ENCODE peak calls at places on chromosome 17, in ten cellular contexts. O is A549; G is CD8-positive, alpha-beta T cell; C is colonic mucosa; Y is SK-N-SH; T is CD8-positive, alpha-beta memory T cell; U is stomach; S is right lobe of liver; Q is CD4-positive, CD25-positive, alpha-beta regulatory T cell; L is upper lobe of right lung. D is an unnamed sample. For H3K4me1, the result is how much of the 10 kb centered on the place peaks cover.

GRCh38 chr17:36703860-36704266 is 102.5 kb downstream of the MRM1 start:
- DNase-seq in O (peak), G (peak), C (peak), Y (peak), T (peak), U (no peak), S (no peak), Q (peak), L (peak), D (peak)

GRCh38 chr17:10155334-10156081 is 42.9 kb downstream of the GAS7 start:
- DNase-seq in O (no peak), G (no peak), C (no peak), Y (no peak), T (no peak), U (no peak), S (no peak), Q (no peak), L (no peak), D (no peak)

GRCh38 chr17:10772425-10773380 is 31.2 kb downstream of the TMEM238L start:
- DNase-seq in O (peak), G (no peak), C (peak), Y (no peak), T (no peak), U (peak), S (no peak), Q (no peak), L (no peak), D (no peak)

GRCh38 chr17:48909796-48910195 is 1.6 kb downstream of the UBE2Z start:
- DNase-seq in O (no peak), G (no peak), C (no peak), Y (no peak), T (no peak), U (no peak), S (no peak), Q (no peak), L (no peak), D (no peak)

GRCh38 chr17:8941520-8941919 is 24.0 kb downstream of the PIK3R5 start:
- DNase-seq in O (no peak), G (no peak), C (no peak), Y (no peak), T (peak), U (no peak), S (no peak), Q (peak), L (peak), D (no peak)

GRCh38 chr17:80605326-80606066 is 60.9 kb downstream of the RPTOR start:
- DNase-seq in O (peak), G (peak), C (no peak), Y (no peak), T (no peak), U (no peak), S (no peak), Q (peak), L (no peak), D (no peak)

GRCh38 chr17:36682804-36683203 is 81.4 kb downstream of the MRM1 start:
- DNase-seq in O (no peak), G (no peak), C (no peak), Y (no peak), T (no peak), U (no peak), S (no peak), Q (no peak), L (no peak), D (no peak)

GRCh38 chr17:3892095-3892998 is 506 bp downstream of the CAMKK1 start:
- DNase-seq in O (peak), G (peak), C (peak), Y (peak), T (peak), U (peak), S (peak), Q (peak), L (peak), D (peak)

GRCh38 chr17:74859439-74860228 is at the start of gene GRIN2C:
- DNase-seq in O (no peak), G (no peak), C (no peak), Y (peak), T (peak), U (no peak), S (no peak), Q (peak), L (no peak), D (peak)

GRCh38 chr17:40878044-40878443 is 7.0 kb downstream of the KRT20 start:
- DNase-seq in O (no peak), G (no peak), C (no peak), Y (no peak), T (no peak), U (no peak), S (no peak), Q (no peak), L (no peak), D (no peak)

GRCh38 chr17:75346906-75347305 is 57.7 kb upstream of the SLC25A19 start:
- DNase-seq in O (no peak), G (no peak), C (no peak), Y (no peak), T (no peak), U (no peak), S (no peak), Q (no peak), L (no peak), D (no peak)

GRCh38 chr17:19354123-19354522 is 8.4 kb downstream of the B9D1 start:
- DNase-seq in O (peak), G (no peak), C (no peak), Y (no peak), T (no peak), U (no peak), S (no peak), Q (no peak), L (no peak), D (no peak)

GRCh38 chr17:6753006-6753445 is 2.8 kb upstream of the XAF1 start:
- DNase-seq in O (no peak), G (peak), C (peak), Y (no peak), T (peak), U (no peak), S (no peak), Q (no peak), L (no peak), D (peak)

GRCh38 chr17:15918661-15919259 is 26.2 kb upstream of the ADORA2B start:
- DNase-seq in O (peak), G (no peak), C (no peak), Y (no peak), T (no peak), U (peak), S (no peak), Q (no peak), L (no peak), D (peak)

GRCh38 chr17:4394208-4395110 is 28.0 kb upstream of the UBE2G1 start:
- DNase-seq in O (no peak), G (no peak), C (peak), Y (no peak), T (no peak), U (no peak), S (no peak), Q (no peak), L (no peak), D (no peak)

GRCh38 chr17:73341350-73342056 is 29.7 kb upstream of the CDC42EP4 start:
- DNase-seq in O (no peak), G (no peak), C (no peak), Y (no peak), T (no peak), U (no peak), S (no peak), Q (no peak), L (no peak), D (no peak)

GRCh38 chr17:41835800-41836549 is at the start of gene NT5C3B:
- DNase-seq in O (peak), G (peak), C (peak), Y (peak), T (peak), U (peak), S (peak), Q (peak), L (peak), D (peak)

GRCh38 chr17:10197721-10198508 is 491 bp downstream of the GAS7 start:
- DNase-seq in O (no peak), G (no peak), C (no peak), Y (peak), T (peak), U (no peak), S (no peak), Q (no peak), L (peak), D (peak)

GRCh38 chr17:33014751-33015150 is 23.1 kb downstream of the SPACA3 start:
- DNase-seq in O (peak), G (no peak), C (no peak), Y (peak), T (no peak), U (peak), S (no peak), Q (no peak), L (peak), D (no peak)

GRCh38 chr17:58643147-58643546 is 48.7 kb downstream of the TEX14 start:
- DNase-seq in O (peak), G (no peak), C (no peak), Y (no peak), T (no peak), U (no peak), S (no peak), Q (no peak), L (no peak), D (no peak)

GRCh38 chr17:75854111-75854748 is 905 bp downstream of the WBP2 start:
- DNase-seq in O (peak), G (no peak), C (no peak), Y (no peak), T (no peak), U (no peak), S (peak), Q (no peak), L (no peak), D (peak)

GRCh38 chr17:8119575-8120519 is 1.5 kb upstream of the ALOXE3 start:
- DNase-seq in O (peak), G (peak), C (peak), Y (peak), T (peak), U (peak), S (peak), Q (peak), L (peak), D (peak)

GRCh38 chr17:41116292-41116691 is 1.9 kb downstream of the KRTAP4-11 start:
- DNase-seq in O (no peak), G (no peak), C (no peak), Y (no peak), T (no peak), U (no peak), S (no peak), Q (no peak), L (no peak), D (no peak)

GRCh38 chr17:39737761-39738567 is at the start of gene GRB7:
- DNase-seq in O (peak), G (no peak), C (peak), Y (peak), T (no peak), U (peak), S (peak), Q (no peak), L (peak), D (peak)

GRCh38 chr17:27381007-27381501 is 75.2 kb upstream of the KSR1 start:
- DNase-seq in O (peak), G (peak), C (peak), Y (peak), T (peak), U (peak), S (no peak), Q (peak), L (peak), D (peak)

GRCh38 chr17:43528319-43528987 is 17.7 kb downstream of the ETV4 start:
- DNase-seq in O (no peak), G (no peak), C (no peak), Y (no peak), T (no peak), U (no peak), S (no peak), Q (no peak), L (peak), D (peak)

GRCh38 chr17:82058855-82059249 is 6.8 kb downstream of the DUS1L start:
- DNase-seq in O (no peak), G (no peak), C (no peak), Y (no peak), T (no peak), U (no peak), S (peak), Q (no peak), L (no peak), D (no peak)

GRCh38 chr17:42521036-42521435 is 15.0 kb upstream of the NAGLU start:
- DNase-seq in O (no peak), G (no peak), C (no peak), Y (no peak), T (no peak), U (no peak), S (no peak), Q (no peak), L (no peak), D (no peak)

GRCh38 chr17:7882068-7882467 is 6.5 kb upstream of the CHD3 start:
- DNase-seq in O (no peak), G (no peak), C (no peak), Y (no peak), T (no peak), U (no peak), S (no peak), Q (no peak), L (no peak), D (no peak)

GRCh38 chr17:43341705-43342600 is 56.8 kb upstream of the ARL4D start:
- DNase-seq in O (no peak), G (no peak), C (no peak), Y (no peak), T (no peak), U (no peak), S (no peak), Q (no peak), L (no peak), D (no peak)

GRCh38 chr17:41647038-41647813 is 22.9 kb upstream of the KRT17 start:
- DNase-seq in O (no peak), G (no peak), C (no peak), Y (no peak), T (no peak), U (no peak), S (no peak), Q (no peak), L (no peak), D (no peak)

GRCh38 chr17:4130715-4131114 is 12.1 kb downstream of the ZZEF1 start:
- DNase-seq in O (no peak), G (no peak), C (peak), Y (no peak), T (no peak), U (no peak), S (no peak), Q (no peak), L (no peak), D (no peak)

GRCh38 chr17:43171761-43172487 is 910 bp downstream of the NBR1 start:
- DNase-seq in O (peak), G (no peak), C (peak), Y (no peak), T (no peak), U (no peak), S (no peak), Q (peak), L (no peak), D (peak)

GRCh38 chr17:19750835-19751234 is 2.7 kb upstream of the ALDH3A1 start:
- DNase-seq in O (peak), G (no peak), C (no peak), Y (no peak), T (no peak), U (no peak), S (peak), Q (no peak), L (peak), D (no peak)

GRCh38 chr17:17846003-17846402 is 9.2 kb upstream of the SREBF1 start:
- DNase-seq in O (no peak), G (no peak), C (no peak), Y (no peak), T (no peak), U (no peak), S (no peak), Q (no peak), L (no peak), D (peak)

GRCh38 chr17:17844079-17844478 is 7.3 kb upstream of the SREBF1 start:
- DNase-seq in O (no peak), G (no peak), C (no peak), Y (peak), T (no peak), U (no peak), S (no peak), Q (no peak), L (no peak), D (no peak)

GRCh38 chr17:17843096-17843495 is 6.3 kb upstream of the SREBF1 start:
- DNase-seq in O (no peak), G (no peak), C (no peak), Y (no peak), T (no peak), U (no peak), S (no peak), Q (no peak), L (no peak), D (no peak)

GRCh38 chr17:17845046-17845775 is 8.4 kb upstream of the SREBF1 start:
- DNase-seq in O (no peak), G (no peak), C (no peak), Y (peak), T (no peak), U (no peak), S (no peak), Q (no peak), L (no peak), D (peak)

GRCh38 chr17:17844500-17844899 is 7.7 kb upstream of the SREBF1 start:
- DNase-seq in O (no peak), G (no peak), C (no peak), Y (peak), T (no peak), U (no peak), S (no peak), Q (no peak), L (no peak), D (no peak)
- H3K27ac ChIP-seq in O (no peak), G (no peak), C (no peak), Y (peak), T (no peak), U (no peak), S (no peak), Q (no peak), L (no peak), D (no peak)

DNA sequence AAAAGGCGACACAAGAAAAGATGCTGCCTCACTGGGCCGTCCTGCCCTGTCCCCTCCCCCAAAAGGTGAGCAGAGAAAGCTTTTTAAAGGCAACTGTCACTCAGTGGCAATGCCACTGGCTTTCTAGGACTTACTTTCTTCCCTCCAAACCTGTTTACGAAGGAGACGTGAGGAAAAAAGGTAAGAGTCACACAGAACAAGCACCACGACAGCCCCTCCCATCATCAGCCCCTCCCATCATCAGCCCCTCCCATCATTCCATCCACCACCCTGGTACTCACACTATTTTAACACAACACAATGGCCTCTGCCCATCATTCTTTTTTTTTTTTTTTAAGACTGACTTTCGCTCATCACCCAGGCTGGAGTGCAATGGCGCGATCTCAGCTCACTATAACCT is 77.1 kb downstream of the NXN start:
- DNase-seq in O (no peak), G (no peak), C (no peak), Y (no peak), T (no peak), U (no peak), S (no peak), Q (no peak), L (no peak), D (no peak)
- H3K4me1 ChIP-seq in O (under half), G (under half), C (under half), Y (under half), T (under half), U (under half), S (under half), Q (under half), L (under half), D (under half)

GRCh38 chr17:29240477-29240876 is 6.2 kb upstream of the CRYBA1 start:
- DNase-seq in O (peak), G (no peak), C (no peak), Y (no peak), T (no peak), U (no peak), S (no peak), Q (no peak), L (no peak), D (no peak)
- H3K27ac ChIP-seq in O (peak), G (no peak), C (no peak), Y (peak), T (no peak), U (peak), S (no peak), Q (no peak), L (no peak), D (no peak)

DNA sequence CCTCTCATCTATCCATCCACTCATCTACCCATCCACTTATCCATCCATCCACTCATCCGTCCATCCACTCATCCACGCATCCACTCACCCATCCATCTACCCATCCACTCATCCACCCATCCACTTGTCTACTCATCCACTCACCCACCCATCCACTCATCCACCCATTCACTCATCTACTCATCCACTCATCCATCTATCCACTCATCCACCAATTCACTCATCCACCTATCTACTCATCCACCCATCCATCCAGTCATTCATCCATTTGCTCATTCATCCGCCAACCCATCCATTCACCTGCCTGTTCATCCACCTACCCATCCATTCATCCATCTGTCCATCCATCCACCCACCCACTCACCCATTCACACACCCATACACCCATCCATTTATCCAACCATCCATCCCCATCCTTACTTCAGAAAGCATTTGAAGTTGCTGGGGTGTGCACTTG is 329.6 kb downstream of the SEC14L1 start:
- DNase-seq in O (no peak), G (no peak), C (no peak), Y (no peak), T (no peak), U (no peak), S (no peak), Q (no peak), L (no peak), D (no peak)
- H3K4me1 ChIP-seq in O (half or more), G (half or more), C (under half), Y (half or more), T (half or more), U (half or more), S (under half), Q (half or more), L (half or more), D (under half)

GRCh38 chr17:14704121-14704520 is 403.2 kb downstream of the HS3ST3B1 start:
- DNase-seq in O (no peak), G (no peak), C (no peak), Y (no peak), T (no peak), U (no peak), S (no peak), Q (no peak), L (no peak), D (no peak)

GRCh38 chr17:14701901-14702300 is 401.0 kb downstream of the HS3ST3B1 start:
- DNase-seq in O (no peak), G (no peak), C (no peak), Y (no peak), T (no peak), U (no peak), S (no peak), Q (no peak), L (no peak), D (no peak)

GRCh38 chr17:14699569-14700190 is 398.8 kb downstream of the HS3ST3B1 start:
- DNase-seq in O (peak), G (no peak), C (no peak), Y (no peak), T (no peak), U (no peak), S (no peak), Q (no peak), L (no peak), D (no peak)
- H3K27ac ChIP-seq in O (peak), G (no peak), C (no peak), Y (no peak), T (no peak), U (no peak), S (no peak), Q (no peak), L (no peak), D (no peak)

GRCh38 chr17:63435681-63436522 is 10.2 kb downstream of the CYB561 start:
- DNase-seq in O (no peak), G (no peak), C (peak), Y (peak), T (no peak), U (peak), S (peak), Q (no peak), L (peak), D (no peak)
- H3K4me1 ChIP-seq in O (half or more), G (under half), C (under half), Y (half or more), T (under half), U (half or more), S (under half), Q (under half), L (half or more), D (under half)

DNA sequence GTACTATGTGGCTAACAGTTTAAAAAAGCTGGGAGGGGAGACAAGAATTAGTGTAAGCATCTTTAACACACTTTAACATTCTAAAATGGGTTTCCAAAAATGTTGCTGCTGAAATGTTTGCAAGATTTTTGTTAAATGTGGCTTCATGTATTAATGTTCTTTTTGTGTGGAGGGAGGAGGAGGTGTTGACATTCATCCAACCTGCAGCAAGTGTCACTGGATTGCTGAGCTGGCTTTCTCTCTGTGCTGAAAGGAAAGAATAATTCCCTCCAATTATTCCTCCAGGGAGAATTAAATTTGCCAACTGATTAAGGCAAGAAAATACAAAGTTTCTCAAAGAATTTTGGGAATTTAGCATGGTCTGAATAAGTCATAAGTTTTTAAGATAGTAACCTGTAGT is 108.7 kb downstream of the PCTP start:
- DNase-seq in O (no peak), G (no peak), C (no peak), Y (no peak), T (no peak), U (no peak), S (no peak), Q (no peak), L (no peak), D (no peak)
- H3K27ac ChIP-seq in O (no peak), G (no peak), C (no peak), Y (no peak), T (no peak), U (no peak), S (no peak), Q (no peak), L (no peak), D (no peak)

GRCh38 chr17:50048988-50049387 is 6.9 kb upstream of the ITGA3 start:
- DNase-seq in O (no peak), G (no peak), C (no peak), Y (no peak), T (no peak), U (no peak), S (peak), Q (no peak), L (no peak), D (no peak)
- H3K4me1 ChIP-seq in O (half or more), G (under half), C (under half), Y (under half), T (under half), U (half or more), S (under half), Q (under half), L (half or more), D (under half)